ENCODE peak calls at places on chromosome 4, in nine cellular contexts. I is HuH-7.5, D is neural crest cell, V is myocyte, S is EH, A is amniotic stem cell, P is globus pallidus, F is occipital lobe, K is cortex of kidney. Y is an unnamed sample.

GRCh38 chr4:118918388-118918787 is 29.7 kb downstream of the SYNPO2 start:
- DNase-seq in I (no peak), D (no peak), V (peak; percentile 63), S (peak; percentile 96), A (peak; percentile 48), P (no peak), F (no peak), K (no peak), Y (no peak)

GRCh38 chr4:89164400-89164799 is 53.1 kb downstream of the TIGD2 start:
- DNase-seq in I (no peak), D (no peak), V (no peak), S (no peak), A (no peak), P (no peak), F (no peak), K (no peak), Y (no peak)

GRCh38 chr4:88860594-88860993 is 163.0 kb upstream of the NAP1L5 start:
- DNase-seq in I (no peak), D (no peak), V (no peak), S (peak; percentile 32), A (no peak), P (no peak), F (no peak), K (no peak), Y (no peak)

GRCh38 chr4:145075742-145076472 is 22.1 kb downstream of the ANAPC10 start:
- DNase-seq in I (no peak), D (no peak), V (no peak), S (no peak), A (no peak), P (no peak), F (no peak), K (no peak), Y (no peak)

GRCh38 chr4:36230523-36230922 is 13.8 kb downstream of the ARAP2 start:
- DNase-seq in I (no peak), D (no peak), V (no peak), S (no peak), A (no peak), P (no peak), F (no peak), K (no peak), Y (no peak)

GRCh38 chr4:76640252-76640925 is 205.4 kb downstream of the SHROOM3 start:
- DNase-seq in I (no peak), D (no peak), V (no peak), S (no peak), A (no peak), P (no peak), F (peak; percentile 21), K (no peak), Y (no peak)

GRCh38 chr4:84804126-84804525 is 162.4 kb downstream of the WDFY3 start:
- DNase-seq in I (no peak), D (no peak), V (peak; percentile 24), S (peak; percentile 44), A (no peak), P (peak; percentile 30), F (peak; percentile 28), K (no peak), Y (no peak)

GRCh38 chr4:183287677-183288076 is 32.4 kb downstream of the CLDN22 start:
- DNase-seq in I (no peak), D (no peak), V (no peak), S (no peak), A (no peak), P (no peak), F (no peak), K (no peak), Y (no peak)

GRCh38 chr4:108783666-108784463 is 21.0 kb upstream of the ETNPPL start:
- DNase-seq in I (no peak), D (no peak), V (peak; percentile 41), S (no peak), A (no peak), P (no peak), F (no peak), K (no peak), Y (no peak)

GRCh38 chr4:173264245-173264959 is 69.8 kb downstream of the HMGB2 start:
- DNase-seq in I (no peak), D (no peak), V (peak; percentile 97), S (peak; percentile 38), A (no peak), P (no peak), F (no peak), K (no peak), Y (no peak)

GRCh38 chr4:39044947-39045734 is 12.9 kb upstream of the TMEM156 start:
- DNase-seq in I (no peak), D (peak; percentile 35), V (peak; percentile 51), S (peak; percentile 47), A (no peak), P (peak; percentile 45), F (no peak), K (no peak), Y (peak; percentile 94)

GRCh38 chr4:4837316-4837715 is 22.1 kb upstream of the MSX1 start:
- DNase-seq in I (no peak), D (no peak), V (no peak), S (no peak), A (no peak), P (no peak), F (no peak), K (no peak), Y (no peak)

GRCh38 chr4:187416236-187416635 is 579.3 kb upstream of the ZFP42 start:
- DNase-seq in I (no peak), D (no peak), V (no peak), S (peak; percentile 67), A (no peak), P (no peak), F (no peak), K (no peak), Y (no peak)